ENCODE peak calls at places on chromosomes 16 and 17, in five cellular contexts. One of them, this sample, is unnamed.

GRCh38 chr16:28179354-28179753 is 32.4 kb downstream of the XPO6 start:
- DNase-seq in stomach: no peak
- DNase-seq in RPMI7951: no peak
- DNase-seq in activated CD4-positive, CD25-positive, alpha-beta regulatory T cell: no peak
- DNase-seq in mucosa of descending colon: no peak
- DNase-seq in this sample: no peak

GRCh38 chr16:27264151-27264550 is 4.4 kb downstream of the NSMCE1 start:
- DNase-seq in stomach: no peak
- DNase-seq in RPMI7951: peak
- DNase-seq in activated CD4-positive, CD25-positive, alpha-beta regulatory T cell: no peak
- DNase-seq in mucosa of descending colon: no peak
- DNase-seq in this sample: no peak

GRCh38 chr17:4444782-4445473 is 11.2 kb downstream of the SPNS3 start:
- DNase-seq in stomach: peak
- DNase-seq in RPMI7951: peak
- DNase-seq in activated CD4-positive, CD25-positive, alpha-beta regulatory T cell: no peak
- DNase-seq in mucosa of descending colon: peak
- DNase-seq in this sample: no peak

GRCh38 chr16:14306485-14307058 is 235.5 kb downstream of the MRTFB start:
- DNase-seq in stomach: no peak
- DNase-seq in RPMI7951: no peak
- DNase-seq in activated CD4-positive, CD25-positive, alpha-beta regulatory T cell: no peak
- DNase-seq in mucosa of descending colon: no peak
- DNase-seq in this sample: no peak

GRCh38 chr16:23974223-23974622 is 138.4 kb downstream of the PRKCB start:
- DNase-seq in stomach: no peak
- DNase-seq in RPMI7951: peak
- DNase-seq in activated CD4-positive, CD25-positive, alpha-beta regulatory T cell: no peak
- DNase-seq in mucosa of descending colon: no peak
- DNase-seq in this sample: no peak

GRCh38 chr16:2752850-2753522 is 548 bp downstream of the SRRM2 start:
- DNase-seq in stomach: peak
- DNase-seq in RPMI7951: peak
- DNase-seq in activated CD4-positive, CD25-positive, alpha-beta regulatory T cell: peak
- DNase-seq in mucosa of descending colon: no peak
- DNase-seq in this sample: no peak

GRCh38 chr17:66934040-66934439 is 30.5 kb upstream of the CACNG4 start:
- DNase-seq in stomach: no peak
- DNase-seq in RPMI7951: no peak
- DNase-seq in activated CD4-positive, CD25-positive, alpha-beta regulatory T cell: no peak
- DNase-seq in mucosa of descending colon: no peak
- DNase-seq in this sample: no peak

GRCh38 chr17:2102931-2103398 is 48.1 kb downstream of the HIC1 start:
- DNase-seq in stomach: no peak
- DNase-seq in RPMI7951: peak
- DNase-seq in activated CD4-positive, CD25-positive, alpha-beta regulatory T cell: no peak
- DNase-seq in mucosa of descending colon: no peak
- DNase-seq in this sample: no peak

GRCh38 chr17:969767-970387 is 9.7 kb downstream of the NXN start:
- DNase-seq in stomach: no peak
- DNase-seq in RPMI7951: no peak
- DNase-seq in activated CD4-positive, CD25-positive, alpha-beta regulatory T cell: no peak
- DNase-seq in mucosa of descending colon: no peak
- DNase-seq in this sample: no peak

GRCh38 chr17:2709173-2709661 is 2.3 kb downstream of the CLUH start:
- DNase-seq in stomach: peak
- DNase-seq in RPMI7951: no peak
- DNase-seq in activated CD4-positive, CD25-positive, alpha-beta regulatory T cell: no peak
- DNase-seq in mucosa of descending colon: peak
- DNase-seq in this sample: no peak

GRCh38 chr16:75591001-75591852 is 25.0 kb downstream of the GABARAPL2 start:
- DNase-seq in stomach: no peak
- DNase-seq in RPMI7951: no peak
- DNase-seq in activated CD4-positive, CD25-positive, alpha-beta regulatory T cell: no peak
- DNase-seq in mucosa of descending colon: no peak
- DNase-seq in this sample: no peak

GRCh38 chr16:27839419-27839818 is 224.1 kb downstream of the GSG1L start:
- DNase-seq in stomach: no peak
- DNase-seq in RPMI7951: peak
- DNase-seq in activated CD4-positive, CD25-positive, alpha-beta regulatory T cell: no peak
- DNase-seq in mucosa of descending colon: no peak
- DNase-seq in this sample: no peak

GRCh38 chr16:28261916-28262315 is 30.4 kb upstream of the SBK1 start:
- DNase-seq in stomach: no peak
- DNase-seq in RPMI7951: no peak
- DNase-seq in activated CD4-positive, CD25-positive, alpha-beta regulatory T cell: no peak
- DNase-seq in mucosa of descending colon: no peak
- DNase-seq in this sample: no peak

GRCh38 chr16:72938426-72939164 is 109.3 kb downstream of the ZFHX3 start:
- DNase-seq in stomach: peak
- DNase-seq in RPMI7951: peak
- DNase-seq in activated CD4-positive, CD25-positive, alpha-beta regulatory T cell: no peak
- DNase-seq in mucosa of descending colon: peak
- DNase-seq in this sample: peak

GRCh38 chr16:83661656-83662055 is 146.1 kb upstream of the HSBP1 start:
- DNase-seq in stomach: no peak
- DNase-seq in RPMI7951: peak
- DNase-seq in activated CD4-positive, CD25-positive, alpha-beta regulatory T cell: no peak
- DNase-seq in mucosa of descending colon: no peak
- DNase-seq in this sample: no peak

GRCh38 chr17:2343421-2343820 is 6.1 kb downstream of the SGSM2 start:
- DNase-seq in stomach: no peak
- DNase-seq in RPMI7951: no peak
- DNase-seq in activated CD4-positive, CD25-positive, alpha-beta regulatory T cell: no peak
- DNase-seq in mucosa of descending colon: no peak
- DNase-seq in this sample: no peak

GRCh38 chr17:55845385-55845784 is 94.5 kb downstream of the PCTP start:
- DNase-seq in stomach: peak
- DNase-seq in RPMI7951: peak
- DNase-seq in activated CD4-positive, CD25-positive, alpha-beta regulatory T cell: no peak
- DNase-seq in mucosa of descending colon: peak
- DNase-seq in this sample: peak

GRCh38 chr17:78745407-78746088 is 36.5 kb downstream of the CYTH1 start:
- DNase-seq in stomach: no peak
- DNase-seq in RPMI7951: peak
- DNase-seq in activated CD4-positive, CD25-positive, alpha-beta regulatory T cell: no peak
- DNase-seq in mucosa of descending colon: no peak
- DNase-seq in this sample: no peak

GRCh38 chr17:45270828-45271418 is 9.0 kb upstream of the SPATA32 start:
- DNase-seq in stomach: no peak
- DNase-seq in RPMI7951: no peak
- DNase-seq in activated CD4-positive, CD25-positive, alpha-beta regulatory T cell: peak
- DNase-seq in mucosa of descending colon: no peak
- DNase-seq in this sample: no peak

GRCh38 chr17:68533887-68534700 is 21.9 kb downstream of the PRKAR1A start:
- DNase-seq in stomach: no peak
- DNase-seq in RPMI7951: peak
- DNase-seq in activated CD4-positive, CD25-positive, alpha-beta regulatory T cell: no peak
- DNase-seq in mucosa of descending colon: no peak
- DNase-seq in this sample: no peak

GRCh38 chr16:11503566-11503965 is 83.2 kb downstream of the LITAF start:
- DNase-seq in stomach: no peak
- DNase-seq in RPMI7951: no peak
- DNase-seq in activated CD4-positive, CD25-positive, alpha-beta regulatory T cell: no peak
- DNase-seq in mucosa of descending colon: no peak
- DNase-seq in this sample: no peak

GRCh38 chr17:81959362-81960129 is 1.4 kb downstream of the NOTUM start:
- DNase-seq in stomach: peak
- DNase-seq in RPMI7951: peak
- DNase-seq in activated CD4-positive, CD25-positive, alpha-beta regulatory T cell: peak
- DNase-seq in mucosa of descending colon: peak
- DNase-seq in this sample: peak